ENCODE peak calls at places on chromosomes 12 and 14, in six cellular contexts. K is NCI-H1105 treated with DMSO at 0.1 percent for 48 hours, D is anterior cingulate cortex, I is fibroblast of lung, P is OCI-M1, C is astrocyte of the spinal cord. W is an unnamed sample.

GRCh38 chr12:52975820-52976573 is 27.1 kb downstream of the KRT18 start:
- DNase-seq in K (no peak), D (peak), I (peak), P (peak), C (no peak), W (peak)

GRCh38 chr12:12839003-12839395 is 25.9 kb downstream of the DDX47 start:
- DNase-seq in K (no peak), D (no peak), I (no peak), P (no peak), C (no peak), W (no peak)

GRCh38 chr12:21429994-21430393 is 7.5 kb upstream of the PYROXD1 start:
- DNase-seq in K (no peak), D (no peak), I (no peak), P (no peak), C (no peak), W (peak)

GRCh38 chr12:93563807-93564538 is 8.5 kb upstream of the SOCS2 start:
- DNase-seq in K (no peak), D (no peak), I (peak), P (peak), C (peak), W (peak)

GRCh38 chr12:113778432-113779128 is 187.5 kb downstream of the RBM19 start:
- DNase-seq in K (no peak), D (no peak), I (no peak), P (no peak), C (no peak), W (no peak)

GRCh38 chr14:64721391-64721791 is 17.2 kb downstream of the PLEKHG3 start:
- DNase-seq in K (no peak), D (no peak), I (no peak), P (no peak), C (peak), W (peak)

GRCh38 chr14:75501080-75501479 is 21.2 kb upstream of the BATF start:
- DNase-seq in K (no peak), D (no peak), I (peak), P (no peak), C (no peak), W (no peak)

GRCh38 chr12:96249196-96250118 is 55.3 kb downstream of the ELK3 start:
- DNase-seq in K (no peak), D (no peak), I (peak), P (no peak), C (peak), W (no peak)

GRCh38 chr14:78075033-78075432 is 95.1 kb upstream of the NRXN3 start:
- DNase-seq in K (peak), D (no peak), I (no peak), P (no peak), C (no peak), W (no peak)

GRCh38 chr14:48261436-48261835 is 586.0 kb upstream of the MDGA2 start:
- DNase-seq in K (no peak), D (no peak), I (no peak), P (no peak), C (no peak), W (no peak)

GRCh38 chr12:108568653-108569154 is 6.3 kb downstream of the ISCU start:
- DNase-seq in K (no peak), D (no peak), I (no peak), P (no peak), C (no peak), W (peak)

GRCh38 chr14:26187996-26188605 is 409.7 kb downstream of the NOVA1 start:
- DNase-seq in K (no peak), D (no peak), I (peak), P (no peak), C (no peak), W (no peak)

GRCh38 chr12:107144990-107145389 is 51.6 kb upstream of the CRY1 start:
- DNase-seq in K (no peak), D (no peak), I (no peak), P (no peak), C (no peak), W (peak)

GRCh38 chr12:65014504-65015271 is 106.4 kb downstream of the WIF1 start:
- DNase-seq in K (no peak), D (no peak), I (no peak), P (no peak), C (no peak), W (no peak)

GRCh38 chr12:92421701-92422100 is 276.1 kb upstream of the BTG1 start:
- DNase-seq in K (no peak), D (no peak), I (peak), P (no peak), C (no peak), W (no peak)

GRCh38 chr12:65923228-65923627 is 98.9 kb downstream of the HMGA2 start:
- DNase-seq in K (no peak), D (no peak), I (no peak), P (peak), C (no peak), W (no peak)

GRCh38 chr12:3272958-3273357 is 195.8 kb downstream of the TSPAN9 start:
- DNase-seq in K (no peak), D (no peak), I (no peak), P (no peak), C (no peak), W (no peak)

GRCh38 chr12:22275847-22276246 is 58.7 kb downstream of the ST8SIA1 start:
- DNase-seq in K (no peak), D (peak), I (peak), P (no peak), C (peak), W (no peak)

GRCh38 chr12:113932411-113933196 is 33.5 kb downstream of the RBM19 start:
- DNase-seq in K (no peak), D (peak), I (peak), P (peak), C (peak), W (no peak)

GRCh38 chr12:92466391-92467305 is 236.1 kb upstream of the PLEKHG7 start:
- DNase-seq in K (peak), D (peak), I (peak), P (no peak), C (peak), W (no peak)

GRCh38 chr12:118694128-118694775 is 287.1 kb upstream of the SRRM4 start:
- DNase-seq in K (no peak), D (no peak), I (no peak), P (no peak), C (no peak), W (no peak)

GRCh38 chr12:56751712-56752598 is at the start of gene PRIM1:
- DNase-seq in K (peak), D (peak), I (peak), P (peak), C (peak), W (peak)

GRCh38 chr12:26195641-26196423 is 459 bp downstream of the SSPN start:
- DNase-seq in K (peak), D (peak), I (peak), P (peak), C (peak), W (peak)

GRCh38 chr12:3044141-3044630 is 33.0 kb upstream of the TSPAN9 start:
- DNase-seq in K (no peak), D (no peak), I (no peak), P (no peak), C (no peak), W (no peak)

GRCh38 chr12:103571286-103571685 is 15.8 kb upstream of the STAB2 start:
- DNase-seq in K (peak), D (no peak), I (no peak), P (no peak), C (peak), W (peak)

GRCh38 chr14:90624228-90624627 is 192.0 kb downstream of the TTC7B start:
- DNase-seq in K (no peak), D (no peak), I (no peak), P (no peak), C (peak), W (no peak)

GRCh38 chr12:24888813-24889212 is 60.1 kb downstream of the BCAT1 start:
- DNase-seq in K (no peak), D (no peak), I (no peak), P (no peak), C (no peak), W (no peak)

GRCh38 chr12:131912526-131913274 is 16.4 kb upstream of the PUS1 start:
- DNase-seq in K (no peak), D (peak), I (peak), P (peak), C (peak), W (peak)

GRCh38 chr12:39846971-39847661 is 227.5 kb upstream of the ABCD2 start:
- DNase-seq in K (no peak), D (no peak), I (peak), P (no peak), C (peak), W (peak)

GRCh38 chr12:88471641-88472040 is 108.6 kb downstream of the KITLG start:
- DNase-seq in K (no peak), D (no peak), I (peak), P (no peak), C (peak), W (no peak)

GRCh38 chr14:101633276-101633675 is 72.0 kb downstream of the DIO3 start:
- DNase-seq in K (no peak), D (no peak), I (no peak), P (no peak), C (no peak), W (no peak)

GRCh38 chr12:102990419-102990818 is 32.9 kb downstream of the ASCL1 start:
- DNase-seq in K (no peak), D (peak), I (no peak), P (peak), C (no peak), W (no peak)

GRCh38 chr12:857611-858010 is 91.9 kb downstream of the RAD52 start:
- DNase-seq in K (no peak), D (peak), I (peak), P (no peak), C (peak), W (no peak)

GRCh38 chr14:85580536-85581165 is 50.7 kb downstream of the FLRT2 start:
- DNase-seq in K (no peak), D (no peak), I (no peak), P (no peak), C (no peak), W (no peak)

GRCh38 chr14:76828339-76829015 is 2.3 kb downstream of the LRRC74A start:
- DNase-seq in K (no peak), D (no peak), I (no peak), P (no peak), C (no peak), W (no peak)